ENCODE peak calls at places on chromosomes 7 and 10, in six cellular contexts. X is left ventricle myocardium inferior, Y is Calu3, T is Panc1, V is WTC11, U is foreskin fibroblast. F is an unnamed sample.

GRCh38 chr7:40298421-40298820 is 163.6 kb downstream of the SUGCT start:
- DNase-seq in X (no peak), Y (no peak), U (peak), T (no peak), V (no peak), F (no peak)

GRCh38 chr7:81211617-81212016 is 292.8 kb upstream of the SEMA3C start:
- DNase-seq in V (no peak), T (no peak), X (no peak), U (peak), Y (no peak), F (no peak)

GRCh38 chr7:55271069-55271468 is 94.1 kb upstream of the LANCL2 start:
- DNase-seq in V (no peak), Y (peak), U (peak), X (no peak), T (no peak), F (no peak)

GRCh38 chr10:14074062-14074884 is 256.5 kb downstream of the FRMD4A start:
- DNase-seq in V (no peak), X (peak), Y (peak), U (peak), T (peak), F (no peak)

GRCh38 chr7:2263176-2263575 is 21.1 kb downstream of the NUDT1 start:
- DNase-seq in T (no peak), X (no peak), V (no peak), U (no peak), Y (no peak), F (no peak)

GRCh38 chr7:131498237-131498885 is 58.1 kb downstream of the PODXL start:
- DNase-seq in U (peak), X (no peak), V (no peak), T (no peak), Y (no peak), F (no peak)

GRCh38 chr10:124072106-124072505 is 21.3 kb downstream of the CHST15 start:
- DNase-seq in T (no peak), U (no peak), X (no peak), Y (no peak), V (no peak), F (no peak)

GRCh38 chr10:97131041-97131659 is 54.6 kb downstream of the SLIT1 start:
- DNase-seq in T (no peak), U (no peak), V (no peak), Y (no peak), X (no peak), F (peak)

GRCh38 chr10:6601224-6601805 is 21.2 kb upstream of the PRKCQ start:
- DNase-seq in V (no peak), U (no peak), T (no peak), Y (no peak), X (no peak), F (no peak)

GRCh38 chr7:19392246-19392645 is 247.0 kb upstream of the FERD3L start:
- DNase-seq in Y (no peak), T (peak), X (no peak), U (peak), V (no peak), F (no peak)

GRCh38 chr7:131618391-131618790 is 62.0 kb upstream of the PODXL start:
- DNase-seq in X (no peak), T (no peak), V (no peak), U (no peak), Y (no peak), F (no peak)

GRCh38 chr7:638256-639011 is 88.1 kb upstream of the DNAAF5 start:
- DNase-seq in T (no peak), V (no peak), U (no peak), X (no peak), Y (no peak), F (no peak)

GRCh38 chr7:637826-638225 is 88.7 kb upstream of the DNAAF5 start:
- DNase-seq in T (no peak), X (no peak), Y (no peak), V (no peak), U (no peak), F (no peak)

GRCh38 chr7:635227-635626 is 91.3 kb upstream of the DNAAF5 start:
- DNase-seq in Y (no peak), T (no peak), U (no peak), X (no peak), V (no peak), F (no peak)

GRCh38 chr7:633381-634018 is 93.0 kb upstream of the DNAAF5 start:
- DNase-seq in Y (no peak), V (no peak), U (no peak), X (no peak), T (no peak), F (no peak)

GRCh38 chr7:636396-636795 is 90.1 kb upstream of the DNAAF5 start:
- DNase-seq in T (peak), V (peak), X (no peak), Y (peak), U (no peak), F (peak)
- TF ChIP-seq CTCF in T (no peak), V (no peak), X (peak), Y (peak), U (peak), F (no peak)

DNA sequence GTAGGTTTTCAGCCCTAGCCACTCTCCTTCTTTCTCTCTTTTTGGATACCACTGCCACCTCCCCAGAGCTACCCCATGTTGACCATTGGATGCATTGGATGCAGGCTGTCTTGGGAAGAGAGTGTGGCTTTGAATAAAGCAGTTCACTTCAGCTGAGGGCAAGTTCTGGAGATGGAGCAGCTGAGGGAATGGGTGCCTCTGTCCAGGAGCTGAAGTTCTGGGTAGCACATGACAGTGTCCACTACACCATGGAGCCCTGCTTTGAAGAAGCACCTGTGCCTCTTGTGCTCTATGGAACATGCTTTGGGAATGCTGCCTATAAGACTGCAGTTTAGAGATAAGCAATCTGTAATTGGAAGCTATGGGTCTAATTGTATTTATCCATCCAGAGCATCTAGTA is 1028.7 kb downstream of the TYW1 start:
- DNase-seq in U (no peak), Y (no peak), X (no peak), V (no peak), T (no peak), F (no peak)
- TF ChIP-seq CTCF in U (no peak), Y (no peak), X (no peak), V (no peak), T (no peak), F (no peak)

GRCh38 chr7:27689045-27689877 is 26.6 kb upstream of the HIBADH start:
- DNase-seq in X (no peak), T (no peak), Y (peak), U (peak), V (peak), F (no peak)
- TF ChIP-seq CTCF in X (peak), T (peak), Y (peak), U (peak), V (no peak), F (no peak)

GRCh38 chr7:100271716-100272537 is 35.6 kb upstream of the SPDYE3 start:
- DNase-seq in U (peak), Y (peak), V (peak), T (peak), X (peak), F (peak)
- TF ChIP-seq CTCF in U (peak), Y (no peak), V (no peak), T (no peak), X (peak), F (no peak)

GRCh38 chr7:139286144-139286543 is 55.0 kb upstream of the FMC1 start:
- DNase-seq in Y (no peak), X (no peak), U (no peak), T (no peak), V (no peak), F (no peak)

DNA sequence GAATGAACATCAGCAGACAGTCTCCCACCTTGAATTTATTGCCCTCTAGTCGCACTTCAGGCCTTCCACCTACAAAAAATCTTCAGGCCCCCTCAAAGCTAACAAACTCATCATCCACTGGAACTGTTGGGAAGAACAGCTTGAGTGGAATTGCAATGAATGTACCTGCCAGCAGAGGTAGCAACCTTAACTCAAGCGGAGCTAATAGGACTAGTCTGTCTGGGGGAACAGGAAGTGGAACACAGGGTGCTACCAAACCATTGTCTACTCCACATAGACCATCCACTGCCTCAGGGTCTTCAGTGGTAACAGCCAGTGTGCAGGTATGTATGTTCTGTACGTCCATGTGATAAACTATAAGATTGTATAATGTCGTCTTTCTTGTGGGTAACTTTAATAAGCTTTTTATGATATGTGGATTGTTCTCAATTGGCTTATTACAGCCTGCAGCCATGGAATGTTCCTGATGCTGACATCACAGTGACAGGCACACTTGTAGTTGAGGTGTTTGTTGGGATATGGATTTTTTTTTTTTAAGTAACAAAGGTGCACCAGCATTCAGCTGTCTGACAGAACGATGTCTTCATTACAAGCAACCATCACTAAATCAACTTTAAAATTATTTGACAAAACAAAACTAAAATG is 53.3 kb downstream of the UBN2 start:
- DNase-seq in T (no peak), U (no peak), V (no peak), X (no peak), Y (no peak), F (no peak)
- TF ChIP-seq CTCF in T (no peak), U (no peak), V (no peak), X (no peak), Y (no peak), F (no peak)

GRCh38 chr10:59675812-59676211 is 33.8 kb downstream of the SLC16A9 start:
- DNase-seq in V (peak), T (no peak), Y (peak), U (no peak), X (no peak), F (peak)
- TF ChIP-seq CTCF in V (peak), T (peak), Y (no peak), U (no peak), X (no peak), F (peak)

DNA sequence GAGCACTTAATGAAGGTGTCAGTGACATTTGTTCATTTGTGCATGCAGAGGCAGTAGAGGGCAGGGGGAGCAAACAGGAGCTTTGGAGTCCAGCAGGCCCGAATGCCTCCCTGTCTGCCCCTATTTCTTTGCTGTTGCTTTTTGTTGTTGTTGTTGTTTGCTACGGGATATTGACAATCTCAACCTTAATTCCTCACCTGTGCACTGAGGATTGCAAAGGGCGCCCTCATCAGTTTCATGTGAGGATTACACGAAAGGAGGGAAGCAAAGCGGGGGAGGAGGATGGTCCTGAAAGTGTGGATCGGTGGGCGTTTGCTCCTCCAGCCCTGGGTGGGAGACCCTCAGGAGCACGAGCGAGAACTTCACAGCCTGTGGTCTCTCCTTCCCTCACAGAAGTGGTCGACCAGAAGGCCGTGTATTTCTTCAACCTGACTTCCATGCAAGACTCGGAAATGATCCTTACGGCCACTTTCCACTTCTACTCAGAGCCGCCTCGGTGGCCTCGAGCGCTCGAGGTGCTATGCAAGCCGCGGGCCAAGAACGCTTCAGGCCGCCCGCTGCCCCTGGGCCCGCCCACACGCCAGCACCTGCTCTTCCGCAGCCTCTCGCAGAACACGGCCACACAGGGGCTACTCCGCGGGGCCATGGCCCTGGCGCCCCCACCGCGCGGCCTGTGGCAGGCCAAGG is 9.5 kb downstream of the GDF10 start:
- DNase-seq in T (no peak), V (peak), Y (no peak), X (no peak), U (no peak), F (no peak)
- TF ChIP-seq CTCF in T (peak), V (no peak), Y (peak), X (peak), U (no peak), F (peak)

DNA sequence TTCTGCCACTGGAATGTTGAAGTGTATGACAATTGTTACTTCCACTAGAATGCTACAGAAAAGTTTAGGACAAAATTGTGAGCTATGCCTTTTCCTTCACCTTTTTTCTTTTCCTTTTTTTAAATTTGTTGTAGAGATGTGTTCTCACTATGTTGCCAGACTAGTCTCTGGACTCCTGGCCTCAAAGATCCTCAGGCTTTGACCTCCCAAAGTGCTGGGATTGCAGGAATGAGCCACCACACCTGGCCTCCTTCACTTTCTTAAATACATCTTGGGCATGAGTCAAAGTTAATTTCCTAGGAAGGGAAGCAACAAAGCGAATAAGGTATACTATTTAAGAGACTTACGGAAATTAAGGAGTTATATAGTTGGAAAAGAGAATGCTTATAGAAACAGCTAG is 2.7 kb upstream of the SNX13 start:
- DNase-seq in V (no peak), Y (no peak), T (no peak), X (no peak), U (no peak), F (no peak)
- TF ChIP-seq CTCF in V (no peak), Y (no peak), T (no peak), X (no peak), U (no peak), F (no peak)

F was measured in glutamatergic neuron.